ENCODE peak calls at places on chromosome 9, in nine cellular contexts. F, W, P, J, V, K, G, O and B are unnamed samples.

GRCh38 chr9:37290881-37291485 is 131.5 kb upstream of the GRHPR start:
- DNase-seq in K (peak), V (no peak), W (peak), P (peak), J (no peak), G (peak), F (peak), O (peak), B (peak)

GRCh38 chr9:113664176-113664875 is 200.8 kb downstream of the RGS3 start:
- DNase-seq in G (no peak), O (no peak), F (no peak), V (no peak), K (no peak), P (no peak), J (no peak), W (no peak), B (no peak)

GRCh38 chr9:107793541-107793940 is 304.0 kb upstream of the KLF4 start:
- DNase-seq in V (no peak), P (no peak), G (no peak), K (no peak), W (no peak), J (no peak), F (peak), O (no peak), B (no peak)

GRCh38 chr9:86652696-86653095 is 294.6 kb downstream of the GAS1 start:
- DNase-seq in V (no peak), P (no peak), F (no peak), O (peak), W (peak), J (no peak), K (no peak), G (no peak), B (no peak)

GRCh38 chr9:79757074-79757473 is 185.3 kb downstream of the TLE4 start:
- DNase-seq in J (no peak), W (no peak), O (no peak), K (no peak), V (no peak), G (no peak), P (no peak), F (no peak), B (no peak)

GRCh38 chr9:110782701-110783100 is 114.1 kb downstream of the MUSK start:
- DNase-seq in J (no peak), W (no peak), O (peak), K (no peak), G (no peak), P (no peak), V (no peak), F (no peak), B (peak)

GRCh38 chr9:87876708-87877107 is 6.0 kb upstream of the SPATA31E1 start:
- DNase-seq in G (no peak), F (no peak), P (no peak), W (no peak), J (no peak), K (no peak), O (no peak), V (no peak), B (no peak)

GRCh38 chr9:87872079-87872624 is 10.5 kb upstream of the SPATA31E1 start:
- DNase-seq in W (peak), G (no peak), P (peak), V (no peak), O (no peak), F (no peak), K (peak), J (no peak), B (peak)

GRCh38 chr9:124849801-124850200 is 3.5 kb upstream of the WDR38 start:
- DNase-seq in J (peak), W (peak), O (no peak), G (peak), K (peak), F (peak), V (peak), P (peak), B (peak)

GRCh38 chr9:126705767-126706697 is 92.3 kb downstream of the LMX1B start:
- DNase-seq in V (peak), W (peak), P (peak), K (peak), O (peak), J (peak), F (peak), G (peak), B (no peak)

GRCh38 chr9:133993635-133994253 is 1.6 kb upstream of the VAV2 start:
- DNase-seq in K (no peak), P (no peak), O (no peak), V (no peak), F (no peak), G (no peak), J (no peak), W (no peak), B (no peak)

GRCh38 chr9:101449071-101449721 is 13.6 kb upstream of the ALDOB start:
- DNase-seq in F (peak), O (peak), J (peak), K (peak), W (peak), P (peak), V (peak), G (peak), B (peak)

GRCh38 chr9:16192403-16193017 is 639.7 kb downstream of the CCDC171 start:
- DNase-seq in K (peak), P (peak), J (no peak), G (peak), W (peak), V (no peak), F (peak), O (no peak), B (peak)

GRCh38 chr9:134822541-134822940 is 58.1 kb upstream of the FCN2 start:
- DNase-seq in G (no peak), P (no peak), K (no peak), J (no peak), W (no peak), O (no peak), V (no peak), F (no peak), B (no peak)

GRCh38 chr9:131530930-131531832 is at the start of gene UCK1:
- DNase-seq in O (peak), G (peak), W (peak), F (peak), J (peak), K (peak), V (peak), P (peak), B (peak)
- TF ChIP-seq CTCF in O (no peak), G (no peak), W (no peak), F (no peak), J (no peak), K (no peak), V (no peak), P (no peak), B (no peak)

GRCh38 chr9:14908221-14909206 is 1.7 kb downstream of the FREM1 start:
- DNase-seq in F (no peak), V (no peak), P (no peak), J (no peak), W (no peak), K (no peak), O (no peak), G (no peak), B (no peak)

GRCh38 chr9:14906000-14906399 is 4.2 kb downstream of the FREM1 start:
- DNase-seq in G (no peak), F (no peak), V (no peak), P (no peak), O (no peak), J (no peak), W (no peak), K (no peak), B (no peak)

GRCh38 chr9:14907360-14907685 is 2.9 kb downstream of the FREM1 start:
- DNase-seq in W (no peak), F (no peak), J (no peak), P (no peak), O (no peak), K (no peak), G (no peak), V (no peak), B (no peak)

GRCh38 chr9:14909631-14910177 is 524 bp downstream of the FREM1 start:
- DNase-seq in J (no peak), V (no peak), G (no peak), F (no peak), P (no peak), O (no peak), W (no peak), K (no peak), B (no peak)

GRCh38 chr9:14906654-14907359 is 3.4 kb downstream of the FREM1 start:
- DNase-seq in K (no peak), F (no peak), W (no peak), V (no peak), O (no peak), G (no peak), J (no peak), P (no peak), B (no peak)
- H3K4me3 ChIP-seq in K (no peak), F (no peak), W (no peak), V (no peak), O (no peak), G (no peak), J (no peak), P (no peak), B (no peak)

GRCh38 chr9:117405950-117406705 is 8.7 kb downstream of the ASTN2 start:
- DNase-seq in J (no peak), W (no peak), P (no peak), F (no peak), O (no peak), K (no peak), V (no peak), G (no peak), B (no peak)

GRCh38 chr9:117394655-117395054 is 20.2 kb downstream of the ASTN2 start:
- DNase-seq in O (no peak), K (no peak), W (no peak), J (no peak), P (no peak), F (no peak), G (no peak), V (no peak), B (no peak)

GRCh38 chr9:117403403-117403811 is 11.4 kb downstream of the ASTN2 start:
- DNase-seq in W (no peak), P (no peak), J (no peak), G (no peak), F (no peak), V (no peak), K (no peak), O (no peak), B (no peak)

GRCh38 chr9:117403848-117404247 is 11.0 kb downstream of the ASTN2 start:
- DNase-seq in W (no peak), V (no peak), O (no peak), P (no peak), G (no peak), J (no peak), K (no peak), F (no peak), B (no peak)

DNA sequence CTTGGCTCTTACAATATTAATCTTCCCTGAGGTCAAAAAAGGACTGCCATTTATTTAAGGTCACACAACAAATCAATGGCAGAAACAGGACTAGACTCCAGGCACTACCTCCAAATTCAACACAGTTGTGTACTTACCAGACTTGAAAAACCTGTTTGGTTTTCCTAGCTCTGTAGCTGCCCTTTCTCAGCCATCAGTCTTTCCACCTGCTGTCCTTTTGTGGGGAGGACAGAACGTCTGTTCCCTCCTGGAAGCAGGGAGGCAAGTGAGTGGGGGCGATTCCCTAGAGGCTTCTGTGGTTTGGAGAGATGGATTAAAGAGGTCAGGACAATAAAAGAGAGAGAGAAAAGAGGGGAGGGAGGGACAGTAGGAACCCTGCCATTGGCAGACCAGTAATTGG is 14.7 kb downstream of the ASTN2 start:
- DNase-seq in O (no peak), F (no peak), J (no peak), V (no peak), W (no peak), P (no peak), K (no peak), G (no peak), B (no peak)
- TF ChIP-seq CTCF in O (no peak), F (no peak), J (no peak), V (no peak), W (no peak), P (no peak), K (no peak), G (no peak), B (no peak)

DNA sequence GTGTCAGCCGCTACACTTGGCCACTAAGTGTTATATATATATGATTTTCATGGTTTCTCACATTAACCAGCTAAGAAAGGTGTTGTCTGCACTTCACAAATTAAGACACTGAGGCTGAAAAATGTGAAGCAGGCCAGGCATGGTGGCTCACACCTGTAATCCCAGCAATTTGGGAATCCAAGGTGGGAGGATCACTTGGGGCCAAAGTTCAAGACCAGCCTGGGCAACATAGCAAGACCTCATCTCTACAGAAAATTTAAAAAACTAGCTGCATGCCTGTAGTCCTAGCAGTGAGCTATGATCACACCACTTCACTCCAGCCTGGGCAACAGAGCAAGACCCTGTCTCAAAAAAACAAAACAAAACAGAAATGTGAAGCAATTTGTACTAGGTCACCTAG is 1.8 kb downstream of the COQ4 start:
- DNase-seq in W (no peak), J (no peak), K (no peak), V (no peak), O (no peak), P (no peak), F (no peak), G (no peak), B (no peak)
- H3K4me3 ChIP-seq in W (no peak), J (no peak), K (no peak), V (no peak), O (no peak), P (no peak), F (no peak), G (no peak), B (no peak)

DNA sequence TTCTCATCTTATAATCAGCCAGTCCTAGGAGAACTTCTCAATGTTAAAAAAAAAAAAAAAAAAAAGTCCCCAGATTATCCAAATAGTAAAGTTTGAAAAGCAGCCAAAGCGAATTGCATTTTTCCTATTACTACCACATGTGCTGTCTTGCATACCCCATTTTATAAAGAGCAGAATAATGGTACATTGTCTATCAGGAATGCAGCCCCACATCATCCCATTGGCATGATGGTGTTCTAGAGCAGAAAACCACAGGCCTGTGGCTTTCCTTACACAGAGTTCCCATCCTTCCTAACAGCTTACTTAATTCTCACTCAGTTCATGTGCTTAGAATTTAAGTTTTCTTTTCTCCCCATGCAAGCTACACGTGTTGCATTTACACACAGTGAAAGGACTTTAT is 381.6 kb downstream of the TMEM38B start:
- DNase-seq in K (peak), J (no peak), P (peak), W (peak), V (no peak), G (no peak), F (peak), O (peak), B (peak)
- TF ChIP-seq CTCF in K (no peak), J (no peak), P (no peak), W (no peak), V (no peak), G (no peak), F (no peak), O (no peak), B (no peak)